ENCODE peak calls at places on chromosomes 16 and 17, in nine cellular contexts. One of them, this sample, is unnamed.

GRCh38 chr16:24018485-24018884 is 182.7 kb downstream of the PRKCB start:
- DNase-seq in Calu3: no peak
- DNase-seq in activated T-helper 1 cell treated with Interleukin-2 at 50 U/mL for 16 hours: no peak
- DNase-seq in cerebellar nuclear complex: no peak
- DNase-seq in SK-N-DZ: no peak
- DNase-seq in naive thymus-derived CD4-positive, alpha-beta T cell: no peak
- DNase-seq in naive thymus-derived CD8-positive, alpha-beta T cell: no peak
- DNase-seq in GM12892: no peak
- DNase-seq in effector memory CD4-positive, alpha-beta T cell: no peak
- DNase-seq in this sample: peak; percentile 49

GRCh38 chr17:807146-808002 is 25.2 kb downstream of the MRM3 start:
- DNase-seq in Calu3: no peak
- DNase-seq in activated T-helper 1 cell treated with Interleukin-2 at 50 U/mL for 16 hours: no peak
- DNase-seq in cerebellar nuclear complex: no peak
- DNase-seq in SK-N-DZ: no peak
- DNase-seq in naive thymus-derived CD4-positive, alpha-beta T cell: no peak
- DNase-seq in naive thymus-derived CD8-positive, alpha-beta T cell: no peak
- DNase-seq in GM12892: no peak
- DNase-seq in effector memory CD4-positive, alpha-beta T cell: no peak
- DNase-seq in this sample: no peak

GRCh38 chr16:974001-974601 is 3.3 kb upstream of the LMF1 start:
- DNase-seq in Calu3: peak; percentile 55
- DNase-seq in activated T-helper 1 cell treated with Interleukin-2 at 50 U/mL for 16 hours: no peak
- DNase-seq in cerebellar nuclear complex: no peak
- DNase-seq in SK-N-DZ: no peak
- DNase-seq in naive thymus-derived CD4-positive, alpha-beta T cell: no peak
- DNase-seq in naive thymus-derived CD8-positive, alpha-beta T cell: no peak
- DNase-seq in GM12892: no peak
- DNase-seq in effector memory CD4-positive, alpha-beta T cell: no peak
- DNase-seq in this sample: no peak

GRCh38 chr16:839643-840408 is 39.3 kb upstream of the GNG13 start:
- DNase-seq in Calu3: no peak
- DNase-seq in activated T-helper 1 cell treated with Interleukin-2 at 50 U/mL for 16 hours: no peak
- DNase-seq in cerebellar nuclear complex: no peak
- DNase-seq in SK-N-DZ: no peak
- DNase-seq in naive thymus-derived CD4-positive, alpha-beta T cell: no peak
- DNase-seq in naive thymus-derived CD8-positive, alpha-beta T cell: no peak
- DNase-seq in GM12892: no peak
- DNase-seq in effector memory CD4-positive, alpha-beta T cell: no peak
- DNase-seq in this sample: no peak

GRCh38 chr17:7886227-7887037 is 2.2 kb upstream of the CHD3 start:
- DNase-seq in Calu3: peak; percentile 36
- DNase-seq in activated T-helper 1 cell treated with Interleukin-2 at 50 U/mL for 16 hours: peak; percentile 37
- DNase-seq in cerebellar nuclear complex: no peak
- DNase-seq in SK-N-DZ: no peak
- DNase-seq in naive thymus-derived CD4-positive, alpha-beta T cell: peak; percentile 56
- DNase-seq in naive thymus-derived CD8-positive, alpha-beta T cell: peak; percentile 66
- DNase-seq in GM12892: no peak
- DNase-seq in effector memory CD4-positive, alpha-beta T cell: peak; percentile 66
- DNase-seq in this sample: peak; percentile 80

GRCh38 chr16:27841061-27841801 is 222.3 kb downstream of the GSG1L start:
- DNase-seq in Calu3: no peak
- DNase-seq in activated T-helper 1 cell treated with Interleukin-2 at 50 U/mL for 16 hours: no peak
- DNase-seq in cerebellar nuclear complex: no peak
- DNase-seq in SK-N-DZ: no peak
- DNase-seq in naive thymus-derived CD4-positive, alpha-beta T cell: no peak
- DNase-seq in naive thymus-derived CD8-positive, alpha-beta T cell: no peak
- DNase-seq in GM12892: no peak
- DNase-seq in effector memory CD4-positive, alpha-beta T cell: no peak
- DNase-seq in this sample: no peak

GRCh38 chr17:49549691-49550678 is 25.7 kb upstream of the NXPH3 start:
- DNase-seq in Calu3: no peak
- DNase-seq in activated T-helper 1 cell treated with Interleukin-2 at 50 U/mL for 16 hours: no peak
- DNase-seq in cerebellar nuclear complex: no peak
- DNase-seq in SK-N-DZ: no peak
- DNase-seq in naive thymus-derived CD4-positive, alpha-beta T cell: no peak
- DNase-seq in naive thymus-derived CD8-positive, alpha-beta T cell: no peak
- DNase-seq in GM12892: no peak
- DNase-seq in effector memory CD4-positive, alpha-beta T cell: no peak
- DNase-seq in this sample: no peak

GRCh38 chr17:59753522-59754467 is 46.3 kb downstream of the VMP1 start:
- DNase-seq in Calu3: peak; percentile 21
- DNase-seq in activated T-helper 1 cell treated with Interleukin-2 at 50 U/mL for 16 hours: no peak
- DNase-seq in cerebellar nuclear complex: peak; percentile 16
- DNase-seq in SK-N-DZ: peak; percentile 75
- DNase-seq in naive thymus-derived CD4-positive, alpha-beta T cell: peak; percentile 71
- DNase-seq in naive thymus-derived CD8-positive, alpha-beta T cell: peak; percentile 71
- DNase-seq in GM12892: no peak
- DNase-seq in effector memory CD4-positive, alpha-beta T cell: no peak
- DNase-seq in this sample: peak; percentile 85

GRCh38 chr16:10314317-10314716 is 71.5 kb upstream of the ATF7IP2 start:
- DNase-seq in Calu3: no peak
- DNase-seq in activated T-helper 1 cell treated with Interleukin-2 at 50 U/mL for 16 hours: no peak
- DNase-seq in cerebellar nuclear complex: no peak
- DNase-seq in SK-N-DZ: no peak
- DNase-seq in naive thymus-derived CD4-positive, alpha-beta T cell: no peak
- DNase-seq in naive thymus-derived CD8-positive, alpha-beta T cell: no peak
- DNase-seq in GM12892: no peak
- DNase-seq in effector memory CD4-positive, alpha-beta T cell: no peak
- DNase-seq in this sample: no peak

GRCh38 chr17:39192901-39193300 is 4.6 kb downstream of the CACNB1 start:
- DNase-seq in Calu3: no peak
- DNase-seq in activated T-helper 1 cell treated with Interleukin-2 at 50 U/mL for 16 hours: no peak
- DNase-seq in cerebellar nuclear complex: no peak
- DNase-seq in SK-N-DZ: no peak
- DNase-seq in naive thymus-derived CD4-positive, alpha-beta T cell: no peak
- DNase-seq in naive thymus-derived CD8-positive, alpha-beta T cell: no peak
- DNase-seq in GM12892: no peak
- DNase-seq in effector memory CD4-positive, alpha-beta T cell: no peak
- DNase-seq in this sample: no peak

GRCh38 chr16:503150-504071 is 24.1 kb upstream of the CAPN15 start:
- DNase-seq in Calu3: no peak
- DNase-seq in activated T-helper 1 cell treated with Interleukin-2 at 50 U/mL for 16 hours: no peak
- DNase-seq in cerebellar nuclear complex: no peak
- DNase-seq in SK-N-DZ: no peak
- DNase-seq in naive thymus-derived CD4-positive, alpha-beta T cell: no peak
- DNase-seq in naive thymus-derived CD8-positive, alpha-beta T cell: no peak
- DNase-seq in GM12892: no peak
- DNase-seq in effector memory CD4-positive, alpha-beta T cell: no peak
- DNase-seq in this sample: no peak

GRCh38 chr17:77793146-77793887 is 165.2 kb upstream of the TNRC6C start:
- DNase-seq in Calu3: no peak
- DNase-seq in activated T-helper 1 cell treated with Interleukin-2 at 50 U/mL for 16 hours: no peak
- DNase-seq in cerebellar nuclear complex: no peak
- DNase-seq in SK-N-DZ: no peak
- DNase-seq in naive thymus-derived CD4-positive, alpha-beta T cell: no peak
- DNase-seq in naive thymus-derived CD8-positive, alpha-beta T cell: no peak
- DNase-seq in GM12892: no peak
- DNase-seq in effector memory CD4-positive, alpha-beta T cell: no peak
- DNase-seq in this sample: no peak

GRCh38 chr16:71637398-71637797 is 11.4 kb downstream of the MARVELD3 start:
- DNase-seq in Calu3: no peak
- DNase-seq in activated T-helper 1 cell treated with Interleukin-2 at 50 U/mL for 16 hours: no peak
- DNase-seq in cerebellar nuclear complex: no peak
- DNase-seq in SK-N-DZ: no peak
- DNase-seq in naive thymus-derived CD4-positive, alpha-beta T cell: no peak
- DNase-seq in naive thymus-derived CD8-positive, alpha-beta T cell: no peak
- DNase-seq in GM12892: no peak
- DNase-seq in effector memory CD4-positive, alpha-beta T cell: no peak
- DNase-seq in this sample: no peak

GRCh38 chr17:63925615-63926014 is 6.5 kb downstream of the CD79B start:
- DNase-seq in Calu3: no peak
- DNase-seq in activated T-helper 1 cell treated with Interleukin-2 at 50 U/mL for 16 hours: no peak
- DNase-seq in cerebellar nuclear complex: no peak
- DNase-seq in SK-N-DZ: no peak
- DNase-seq in naive thymus-derived CD4-positive, alpha-beta T cell: no peak
- DNase-seq in naive thymus-derived CD8-positive, alpha-beta T cell: no peak
- DNase-seq in GM12892: no peak
- DNase-seq in effector memory CD4-positive, alpha-beta T cell: no peak
- DNase-seq in this sample: no peak

GRCh38 chr17:76458580-76459490 is 5.9 kb upstream of the UBE2O start:
- DNase-seq in Calu3: peak; percentile 70
- DNase-seq in activated T-helper 1 cell treated with Interleukin-2 at 50 U/mL for 16 hours: no peak
- DNase-seq in cerebellar nuclear complex: no peak
- DNase-seq in SK-N-DZ: peak; percentile 75
- DNase-seq in naive thymus-derived CD4-positive, alpha-beta T cell: no peak
- DNase-seq in naive thymus-derived CD8-positive, alpha-beta T cell: no peak
- DNase-seq in GM12892: peak; percentile 60
- DNase-seq in effector memory CD4-positive, alpha-beta T cell: no peak
- DNase-seq in this sample: peak; percentile 24

GRCh38 chr16:11613381-11614303 is 26.9 kb upstream of the LITAF start:
- DNase-seq in Calu3: peak; percentile 81
- DNase-seq in activated T-helper 1 cell treated with Interleukin-2 at 50 U/mL for 16 hours: no peak
- DNase-seq in cerebellar nuclear complex: no peak
- DNase-seq in SK-N-DZ: no peak
- DNase-seq in naive thymus-derived CD4-positive, alpha-beta T cell: no peak
- DNase-seq in naive thymus-derived CD8-positive, alpha-beta T cell: no peak
- DNase-seq in GM12892: no peak
- DNase-seq in effector memory CD4-positive, alpha-beta T cell: no peak
- DNase-seq in this sample: no peak

GRCh38 chr17:71033336-71033735 is 864.0 kb downstream of the KCNJ2 start:
- DNase-seq in Calu3: no peak
- DNase-seq in activated T-helper 1 cell treated with Interleukin-2 at 50 U/mL for 16 hours: no peak
- DNase-seq in cerebellar nuclear complex: no peak
- DNase-seq in SK-N-DZ: peak; percentile 44
- DNase-seq in naive thymus-derived CD4-positive, alpha-beta T cell: no peak
- DNase-seq in naive thymus-derived CD8-positive, alpha-beta T cell: no peak
- DNase-seq in GM12892: no peak
- DNase-seq in effector memory CD4-positive, alpha-beta T cell: no peak
- DNase-seq in this sample: peak; percentile 94

GRCh38 chr17:44921122-44921882 is 6.0 kb upstream of the GFAP start:
- DNase-seq in Calu3: no peak
- DNase-seq in activated T-helper 1 cell treated with Interleukin-2 at 50 U/mL for 16 hours: no peak
- DNase-seq in cerebellar nuclear complex: no peak
- DNase-seq in SK-N-DZ: peak; percentile 81
- DNase-seq in naive thymus-derived CD4-positive, alpha-beta T cell: no peak
- DNase-seq in naive thymus-derived CD8-positive, alpha-beta T cell: no peak
- DNase-seq in GM12892: no peak
- DNase-seq in effector memory CD4-positive, alpha-beta T cell: no peak
- DNase-seq in this sample: peak; percentile 69

GRCh38 chr17:82029391-82029790 is 2.1 kb upstream of the RAC3 start:
- DNase-seq in Calu3: no peak
- DNase-seq in activated T-helper 1 cell treated with Interleukin-2 at 50 U/mL for 16 hours: no peak
- DNase-seq in cerebellar nuclear complex: peak; percentile 22
- DNase-seq in SK-N-DZ: no peak
- DNase-seq in naive thymus-derived CD4-positive, alpha-beta T cell: no peak
- DNase-seq in naive thymus-derived CD8-positive, alpha-beta T cell: no peak
- DNase-seq in GM12892: no peak
- DNase-seq in effector memory CD4-positive, alpha-beta T cell: no peak
- DNase-seq in this sample: no peak

GRCh38 chr16:85863384-85863774 is 35.6 kb upstream of the IRF8 start:
- DNase-seq in Calu3: no peak
- DNase-seq in activated T-helper 1 cell treated with Interleukin-2 at 50 U/mL for 16 hours: no peak
- DNase-seq in cerebellar nuclear complex: no peak
- DNase-seq in SK-N-DZ: no peak
- DNase-seq in naive thymus-derived CD4-positive, alpha-beta T cell: no peak
- DNase-seq in naive thymus-derived CD8-positive, alpha-beta T cell: no peak
- DNase-seq in GM12892: no peak
- DNase-seq in effector memory CD4-positive, alpha-beta T cell: no peak
- DNase-seq in this sample: no peak

GRCh38 chr16:15811416-15811777 is 45.4 kb downstream of the MYH11 start:
- DNase-seq in Calu3: no peak
- DNase-seq in activated T-helper 1 cell treated with Interleukin-2 at 50 U/mL for 16 hours: no peak
- DNase-seq in cerebellar nuclear complex: no peak
- DNase-seq in SK-N-DZ: no peak
- DNase-seq in naive thymus-derived CD4-positive, alpha-beta T cell: no peak
- DNase-seq in naive thymus-derived CD8-positive, alpha-beta T cell: no peak
- DNase-seq in GM12892: no peak
- DNase-seq in effector memory CD4-positive, alpha-beta T cell: no peak
- DNase-seq in this sample: no peak

GRCh38 chr17:29574732-29575510 is 6.4 kb downstream of the TP53I13 start:
- DNase-seq in Calu3: no peak
- DNase-seq in activated T-helper 1 cell treated with Interleukin-2 at 50 U/mL for 16 hours: no peak
- DNase-seq in cerebellar nuclear complex: no peak
- DNase-seq in SK-N-DZ: no peak
- DNase-seq in naive thymus-derived CD4-positive, alpha-beta T cell: no peak
- DNase-seq in naive thymus-derived CD8-positive, alpha-beta T cell: no peak
- DNase-seq in GM12892: no peak
- DNase-seq in effector memory CD4-positive, alpha-beta T cell: no peak
- DNase-seq in this sample: no peak

GRCh38 chr16:53744449-53744848 is 40.5 kb downstream of the FTO start:
- DNase-seq in Calu3: peak; percentile 47
- DNase-seq in activated T-helper 1 cell treated with Interleukin-2 at 50 U/mL for 16 hours: no peak
- DNase-seq in cerebellar nuclear complex: no peak
- DNase-seq in SK-N-DZ: no peak
- DNase-seq in naive thymus-derived CD4-positive, alpha-beta T cell: peak; percentile 53
- DNase-seq in naive thymus-derived CD8-positive, alpha-beta T cell: peak; percentile 56
- DNase-seq in GM12892: no peak
- DNase-seq in effector memory CD4-positive, alpha-beta T cell: no peak
- DNase-seq in this sample: no peak

GRCh38 chr17:66644311-66644710 is 190.6 kb upstream of the CACNG5 start:
- DNase-seq in Calu3: no peak
- DNase-seq in activated T-helper 1 cell treated with Interleukin-2 at 50 U/mL for 16 hours: no peak
- DNase-seq in cerebellar nuclear complex: no peak
- DNase-seq in SK-N-DZ: no peak
- DNase-seq in naive thymus-derived CD4-positive, alpha-beta T cell: no peak
- DNase-seq in naive thymus-derived CD8-positive, alpha-beta T cell: no peak
- DNase-seq in GM12892: no peak
- DNase-seq in effector memory CD4-positive, alpha-beta T cell: no peak
- DNase-seq in this sample: no peak

GRCh38 chr17:26818736-26819135 is 475.2 kb upstream of the WSB1 start:
- DNase-seq in Calu3: no peak
- DNase-seq in activated T-helper 1 cell treated with Interleukin-2 at 50 U/mL for 16 hours: no peak
- DNase-seq in cerebellar nuclear complex: no peak
- DNase-seq in SK-N-DZ: peak; percentile 20
- DNase-seq in naive thymus-derived CD4-positive, alpha-beta T cell: no peak
- DNase-seq in naive thymus-derived CD8-positive, alpha-beta T cell: no peak
- DNase-seq in GM12892: no peak
- DNase-seq in effector memory CD4-positive, alpha-beta T cell: no peak
- DNase-seq in this sample: no peak

GRCh38 chr17:48646183-48647102 is 20.3 kb upstream of the HOXB9 start:
- DNase-seq in Calu3: peak; percentile 90
- DNase-seq in activated T-helper 1 cell treated with Interleukin-2 at 50 U/mL for 16 hours: no peak
- DNase-seq in cerebellar nuclear complex: no peak
- DNase-seq in SK-N-DZ: no peak
- DNase-seq in naive thymus-derived CD4-positive, alpha-beta T cell: peak; percentile 23
- DNase-seq in naive thymus-derived CD8-positive, alpha-beta T cell: no peak
- DNase-seq in GM12892: peak; percentile 64
- DNase-seq in effector memory CD4-positive, alpha-beta T cell: no peak
- DNase-seq in this sample: peak; percentile 39

GRCh38 chr17:19579867-19580565 is 46.4 kb downstream of the SLC47A1 start:
- DNase-seq in Calu3: no peak
- DNase-seq in activated T-helper 1 cell treated with Interleukin-2 at 50 U/mL for 16 hours: no peak
- DNase-seq in cerebellar nuclear complex: no peak
- DNase-seq in SK-N-DZ: no peak
- DNase-seq in naive thymus-derived CD4-positive, alpha-beta T cell: no peak
- DNase-seq in naive thymus-derived CD8-positive, alpha-beta T cell: no peak
- DNase-seq in GM12892: no peak
- DNase-seq in effector memory CD4-positive, alpha-beta T cell: no peak
- DNase-seq in this sample: peak; percentile 35

GRCh38 chr16:69712277-69712676 is 14.1 kb downstream of the NQO1 start:
- DNase-seq in Calu3: no peak
- DNase-seq in activated T-helper 1 cell treated with Interleukin-2 at 50 U/mL for 16 hours: no peak
- DNase-seq in cerebellar nuclear complex: no peak
- DNase-seq in SK-N-DZ: no peak
- DNase-seq in naive thymus-derived CD4-positive, alpha-beta T cell: no peak
- DNase-seq in naive thymus-derived CD8-positive, alpha-beta T cell: no peak
- DNase-seq in GM12892: no peak
- DNase-seq in effector memory CD4-positive, alpha-beta T cell: no peak
- DNase-seq in this sample: no peak

GRCh38 chr17:43645765-43646481 is 15.8 kb downstream of the MEOX1 start:
- DNase-seq in Calu3: peak; percentile 24
- DNase-seq in activated T-helper 1 cell treated with Interleukin-2 at 50 U/mL for 16 hours: peak; percentile 7
- DNase-seq in cerebellar nuclear complex: no peak
- DNase-seq in SK-N-DZ: no peak
- DNase-seq in naive thymus-derived CD4-positive, alpha-beta T cell: no peak
- DNase-seq in naive thymus-derived CD8-positive, alpha-beta T cell: no peak
- DNase-seq in GM12892: no peak
- DNase-seq in effector memory CD4-positive, alpha-beta T cell: no peak
- DNase-seq in this sample: no peak

GRCh38 chr16:57694191-57694555 is 433 bp upstream of the DRC7 start:
- DNase-seq in Calu3: no peak
- DNase-seq in activated T-helper 1 cell treated with Interleukin-2 at 50 U/mL for 16 hours: no peak
- DNase-seq in cerebellar nuclear complex: no peak
- DNase-seq in SK-N-DZ: no peak
- DNase-seq in naive thymus-derived CD4-positive, alpha-beta T cell: no peak
- DNase-seq in naive thymus-derived CD8-positive, alpha-beta T cell: no peak
- DNase-seq in GM12892: no peak
- DNase-seq in effector memory CD4-positive, alpha-beta T cell: no peak
- DNase-seq in this sample: no peak

GRCh38 chr17:63278731-63279442 is 167.2 kb downstream of the CYB561 start:
- DNase-seq in Calu3: no peak
- DNase-seq in activated T-helper 1 cell treated with Interleukin-2 at 50 U/mL for 16 hours: no peak
- DNase-seq in cerebellar nuclear complex: no peak
- DNase-seq in SK-N-DZ: no peak
- DNase-seq in naive thymus-derived CD4-positive, alpha-beta T cell: no peak
- DNase-seq in naive thymus-derived CD8-positive, alpha-beta T cell: no peak
- DNase-seq in GM12892: no peak
- DNase-seq in effector memory CD4-positive, alpha-beta T cell: no peak
- DNase-seq in this sample: no peak